ENCODE peak calls at places on chromosomes 3 and 15, in eight cellular contexts. One of them, this sample, is unnamed.

GRCh38 chr3:43766672-43767465 is 76.1 kb downstream of the ABHD5 start:
- DNase-seq in stimulated activated CD4-positive, alpha-beta T cell treated with anti-CD3 and anti-CD28 coated beads, Interleukin-1b, Interleukin-23, amount 100 ng/mL, for 1 hour: no peak
- DNase-seq in GM04504: no peak
- DNase-seq in naive thymus-derived CD8-positive, alpha-beta T cell: no peak
- DNase-seq in nucleus accumbens: no peak
- DNase-seq in HEK293T: no peak
- DNase-seq in CD8-positive, alpha-beta T cell: no peak
- DNase-seq in activated naive CD4-positive, alpha-beta T cell: no peak
- DNase-seq in this sample: no peak

GRCh38 chr3:138253609-138254008 is 66.5 kb downstream of the ARMC8 start:
- DNase-seq in stimulated activated CD4-positive, alpha-beta T cell treated with anti-CD3 and anti-CD28 coated beads, Interleukin-1b, Interleukin-23, amount 100 ng/mL, for 1 hour: no peak
- DNase-seq in GM04504: no peak
- DNase-seq in naive thymus-derived CD8-positive, alpha-beta T cell: no peak
- DNase-seq in nucleus accumbens: no peak
- DNase-seq in HEK293T: no peak
- DNase-seq in CD8-positive, alpha-beta T cell: no peak
- DNase-seq in activated naive CD4-positive, alpha-beta T cell: no peak
- DNase-seq in this sample: no peak

GRCh38 chr3:183699238-183699947 is 1.8 kb downstream of the YEATS2 start:
- DNase-seq in stimulated activated CD4-positive, alpha-beta T cell treated with anti-CD3 and anti-CD28 coated beads, Interleukin-1b, Interleukin-23, amount 100 ng/mL, for 1 hour: no peak
- DNase-seq in GM04504: no peak
- DNase-seq in naive thymus-derived CD8-positive, alpha-beta T cell: no peak
- DNase-seq in nucleus accumbens: no peak
- DNase-seq in HEK293T: no peak
- DNase-seq in CD8-positive, alpha-beta T cell: no peak
- DNase-seq in activated naive CD4-positive, alpha-beta T cell: no peak
- DNase-seq in this sample: no peak

GRCh38 chr3:16834753-16835152 is 50.0 kb upstream of the PLCL2 start:
- DNase-seq in stimulated activated CD4-positive, alpha-beta T cell treated with anti-CD3 and anti-CD28 coated beads, Interleukin-1b, Interleukin-23, amount 100 ng/mL, for 1 hour: no peak
- DNase-seq in GM04504: no peak
- DNase-seq in naive thymus-derived CD8-positive, alpha-beta T cell: no peak
- DNase-seq in nucleus accumbens: no peak
- DNase-seq in HEK293T: no peak
- DNase-seq in CD8-positive, alpha-beta T cell: no peak
- DNase-seq in activated naive CD4-positive, alpha-beta T cell: no peak
- DNase-seq in this sample: no peak

GRCh38 chr3:190941694-190942280 is 79.3 kb upstream of the GMNC start:
- DNase-seq in stimulated activated CD4-positive, alpha-beta T cell treated with anti-CD3 and anti-CD28 coated beads, Interleukin-1b, Interleukin-23, amount 100 ng/mL, for 1 hour: no peak
- DNase-seq in GM04504: no peak
- DNase-seq in naive thymus-derived CD8-positive, alpha-beta T cell: no peak
- DNase-seq in nucleus accumbens: no peak
- DNase-seq in HEK293T: peak
- DNase-seq in CD8-positive, alpha-beta T cell: no peak
- DNase-seq in activated naive CD4-positive, alpha-beta T cell: no peak
- DNase-seq in this sample: no peak

GRCh38 chr15:78574944-78575343 is 9.6 kb downstream of the CHRNA5 start:
- DNase-seq in stimulated activated CD4-positive, alpha-beta T cell treated with anti-CD3 and anti-CD28 coated beads, Interleukin-1b, Interleukin-23, amount 100 ng/mL, for 1 hour: no peak
- DNase-seq in GM04504: no peak
- DNase-seq in naive thymus-derived CD8-positive, alpha-beta T cell: no peak
- DNase-seq in nucleus accumbens: no peak
- DNase-seq in HEK293T: no peak
- DNase-seq in CD8-positive, alpha-beta T cell: no peak
- DNase-seq in activated naive CD4-positive, alpha-beta T cell: no peak
- DNase-seq in this sample: no peak

GRCh38 chr3:42308651-42309050 is 42.7 kb upstream of the CCK start:
- DNase-seq in stimulated activated CD4-positive, alpha-beta T cell treated with anti-CD3 and anti-CD28 coated beads, Interleukin-1b, Interleukin-23, amount 100 ng/mL, for 1 hour: no peak
- DNase-seq in GM04504: no peak
- DNase-seq in naive thymus-derived CD8-positive, alpha-beta T cell: no peak
- DNase-seq in nucleus accumbens: no peak
- DNase-seq in HEK293T: no peak
- DNase-seq in CD8-positive, alpha-beta T cell: no peak
- DNase-seq in activated naive CD4-positive, alpha-beta T cell: no peak
- DNase-seq in this sample: no peak

GRCh38 chr3:146256851-146257486 is 6.1 kb upstream of the PLSCR4 start:
- DNase-seq in stimulated activated CD4-positive, alpha-beta T cell treated with anti-CD3 and anti-CD28 coated beads, Interleukin-1b, Interleukin-23, amount 100 ng/mL, for 1 hour: no peak
- DNase-seq in GM04504: no peak
- DNase-seq in naive thymus-derived CD8-positive, alpha-beta T cell: no peak
- DNase-seq in nucleus accumbens: no peak
- DNase-seq in HEK293T: no peak
- DNase-seq in CD8-positive, alpha-beta T cell: no peak
- DNase-seq in activated naive CD4-positive, alpha-beta T cell: no peak
- DNase-seq in this sample: no peak

GRCh38 chr3:113167929-113168771 is 43.2 kb upstream of the BOC start:
- DNase-seq in stimulated activated CD4-positive, alpha-beta T cell treated with anti-CD3 and anti-CD28 coated beads, Interleukin-1b, Interleukin-23, amount 100 ng/mL, for 1 hour: no peak
- DNase-seq in GM04504: no peak
- DNase-seq in naive thymus-derived CD8-positive, alpha-beta T cell: no peak
- DNase-seq in nucleus accumbens: no peak
- DNase-seq in HEK293T: peak
- DNase-seq in CD8-positive, alpha-beta T cell: no peak
- DNase-seq in activated naive CD4-positive, alpha-beta T cell: no peak
- DNase-seq in this sample: no peak

GRCh38 chr3:194487289-194488006 is 646 bp upstream of the ATP13A3 start:
- DNase-seq in stimulated activated CD4-positive, alpha-beta T cell treated with anti-CD3 and anti-CD28 coated beads, Interleukin-1b, Interleukin-23, amount 100 ng/mL, for 1 hour: no peak
- DNase-seq in GM04504: no peak
- DNase-seq in naive thymus-derived CD8-positive, alpha-beta T cell: peak
- DNase-seq in nucleus accumbens: no peak
- DNase-seq in HEK293T: no peak
- DNase-seq in CD8-positive, alpha-beta T cell: peak
- DNase-seq in activated naive CD4-positive, alpha-beta T cell: no peak
- DNase-seq in this sample: no peak

GRCh38 chr3:119559441-119559963 is at the start of gene CD80:
- DNase-seq in stimulated activated CD4-positive, alpha-beta T cell treated with anti-CD3 and anti-CD28 coated beads, Interleukin-1b, Interleukin-23, amount 100 ng/mL, for 1 hour: peak
- DNase-seq in GM04504: peak
- DNase-seq in naive thymus-derived CD8-positive, alpha-beta T cell: no peak
- DNase-seq in nucleus accumbens: no peak
- DNase-seq in HEK293T: peak
- DNase-seq in CD8-positive, alpha-beta T cell: peak
- DNase-seq in activated naive CD4-positive, alpha-beta T cell: no peak
- DNase-seq in this sample: no peak

GRCh38 chr3:111012388-111013248 is 59.0 kb upstream of the NECTIN3 start:
- DNase-seq in stimulated activated CD4-positive, alpha-beta T cell treated with anti-CD3 and anti-CD28 coated beads, Interleukin-1b, Interleukin-23, amount 100 ng/mL, for 1 hour: no peak
- DNase-seq in GM04504: no peak
- DNase-seq in naive thymus-derived CD8-positive, alpha-beta T cell: no peak
- DNase-seq in nucleus accumbens: peak
- DNase-seq in HEK293T: peak
- DNase-seq in CD8-positive, alpha-beta T cell: no peak
- DNase-seq in activated naive CD4-positive, alpha-beta T cell: no peak
- DNase-seq in this sample: no peak

GRCh38 chr15:73022156-73022555 is 30.1 kb upstream of the NEO1 start:
- DNase-seq in stimulated activated CD4-positive, alpha-beta T cell treated with anti-CD3 and anti-CD28 coated beads, Interleukin-1b, Interleukin-23, amount 100 ng/mL, for 1 hour: no peak
- DNase-seq in GM04504: no peak
- DNase-seq in naive thymus-derived CD8-positive, alpha-beta T cell: no peak
- DNase-seq in nucleus accumbens: no peak
- DNase-seq in HEK293T: no peak
- DNase-seq in CD8-positive, alpha-beta T cell: no peak
- DNase-seq in activated naive CD4-positive, alpha-beta T cell: no peak
- DNase-seq in this sample: no peak

GRCh38 chr15:60009124-60009523 is 5.0 kb downstream of the FOXB1 start:
- DNase-seq in stimulated activated CD4-positive, alpha-beta T cell treated with anti-CD3 and anti-CD28 coated beads, Interleukin-1b, Interleukin-23, amount 100 ng/mL, for 1 hour: no peak
- DNase-seq in GM04504: no peak
- DNase-seq in naive thymus-derived CD8-positive, alpha-beta T cell: no peak
- DNase-seq in nucleus accumbens: no peak
- DNase-seq in HEK293T: no peak
- DNase-seq in CD8-positive, alpha-beta T cell: no peak
- DNase-seq in activated naive CD4-positive, alpha-beta T cell: no peak
- DNase-seq in this sample: no peak

GRCh38 chr15:70974004-70974832 is 81.6 kb downstream of the LRRC49 start:
- DNase-seq in stimulated activated CD4-positive, alpha-beta T cell treated with anti-CD3 and anti-CD28 coated beads, Interleukin-1b, Interleukin-23, amount 100 ng/mL, for 1 hour: no peak
- DNase-seq in GM04504: no peak
- DNase-seq in naive thymus-derived CD8-positive, alpha-beta T cell: no peak
- DNase-seq in nucleus accumbens: no peak
- DNase-seq in HEK293T: peak
- DNase-seq in CD8-positive, alpha-beta T cell: no peak
- DNase-seq in activated naive CD4-positive, alpha-beta T cell: no peak
- DNase-seq in this sample: no peak

GRCh38 chr15:41692049-41692448 is 31.8 kb downstream of the MGA start:
- DNase-seq in stimulated activated CD4-positive, alpha-beta T cell treated with anti-CD3 and anti-CD28 coated beads, Interleukin-1b, Interleukin-23, amount 100 ng/mL, for 1 hour: no peak
- DNase-seq in GM04504: no peak
- DNase-seq in naive thymus-derived CD8-positive, alpha-beta T cell: no peak
- DNase-seq in nucleus accumbens: no peak
- DNase-seq in HEK293T: no peak
- DNase-seq in CD8-positive, alpha-beta T cell: no peak
- DNase-seq in activated naive CD4-positive, alpha-beta T cell: no peak
- DNase-seq in this sample: no peak

GRCh38 chr3:57805674-57806073 is 49.6 kb downstream of the SLMAP start:
- DNase-seq in stimulated activated CD4-positive, alpha-beta T cell treated with anti-CD3 and anti-CD28 coated beads, Interleukin-1b, Interleukin-23, amount 100 ng/mL, for 1 hour: no peak
- DNase-seq in GM04504: peak
- DNase-seq in naive thymus-derived CD8-positive, alpha-beta T cell: no peak
- DNase-seq in nucleus accumbens: no peak
- DNase-seq in HEK293T: no peak
- DNase-seq in CD8-positive, alpha-beta T cell: no peak
- DNase-seq in activated naive CD4-positive, alpha-beta T cell: no peak
- DNase-seq in this sample: no peak

GRCh38 chr3:463793-464192 is 267.2 kb downstream of the CHL1 start:
- DNase-seq in stimulated activated CD4-positive, alpha-beta T cell treated with anti-CD3 and anti-CD28 coated beads, Interleukin-1b, Interleukin-23, amount 100 ng/mL, for 1 hour: no peak
- DNase-seq in GM04504: no peak
- DNase-seq in naive thymus-derived CD8-positive, alpha-beta T cell: no peak
- DNase-seq in nucleus accumbens: no peak
- DNase-seq in HEK293T: no peak
- DNase-seq in CD8-positive, alpha-beta T cell: no peak
- DNase-seq in activated naive CD4-positive, alpha-beta T cell: no peak
- DNase-seq in this sample: no peak

GRCh38 chr3:1723726-1724125 is 374.9 kb upstream of the CNTN4 start:
- DNase-seq in stimulated activated CD4-positive, alpha-beta T cell treated with anti-CD3 and anti-CD28 coated beads, Interleukin-1b, Interleukin-23, amount 100 ng/mL, for 1 hour: no peak
- DNase-seq in GM04504: no peak
- DNase-seq in naive thymus-derived CD8-positive, alpha-beta T cell: no peak
- DNase-seq in nucleus accumbens: no peak
- DNase-seq in HEK293T: no peak
- DNase-seq in CD8-positive, alpha-beta T cell: no peak
- DNase-seq in activated naive CD4-positive, alpha-beta T cell: no peak
- DNase-seq in this sample: no peak

GRCh38 chr15:101277038-101277822 is at the start of gene SELENOS:
- DNase-seq in stimulated activated CD4-positive, alpha-beta T cell treated with anti-CD3 and anti-CD28 coated beads, Interleukin-1b, Interleukin-23, amount 100 ng/mL, for 1 hour: peak
- DNase-seq in GM04504: peak
- DNase-seq in naive thymus-derived CD8-positive, alpha-beta T cell: peak
- DNase-seq in nucleus accumbens: peak
- DNase-seq in HEK293T: peak
- DNase-seq in CD8-positive, alpha-beta T cell: peak
- DNase-seq in activated naive CD4-positive, alpha-beta T cell: peak
- DNase-seq in this sample: peak

GRCh38 chr3:150787741-150788370 is 24.9 kb upstream of the SIAH2 start:
- DNase-seq in stimulated activated CD4-positive, alpha-beta T cell treated with anti-CD3 and anti-CD28 coated beads, Interleukin-1b, Interleukin-23, amount 100 ng/mL, for 1 hour: peak
- DNase-seq in GM04504: peak
- DNase-seq in naive thymus-derived CD8-positive, alpha-beta T cell: peak
- DNase-seq in nucleus accumbens: peak
- DNase-seq in HEK293T: peak
- DNase-seq in CD8-positive, alpha-beta T cell: peak
- DNase-seq in activated naive CD4-positive, alpha-beta T cell: peak
- DNase-seq in this sample: no peak

GRCh38 chr3:120021523-120021922 is 72.7 kb downstream of the GSK3B start:
- DNase-seq in stimulated activated CD4-positive, alpha-beta T cell treated with anti-CD3 and anti-CD28 coated beads, Interleukin-1b, Interleukin-23, amount 100 ng/mL, for 1 hour: no peak
- DNase-seq in GM04504: peak
- DNase-seq in naive thymus-derived CD8-positive, alpha-beta T cell: no peak
- DNase-seq in nucleus accumbens: no peak
- DNase-seq in HEK293T: no peak
- DNase-seq in CD8-positive, alpha-beta T cell: no peak
- DNase-seq in activated naive CD4-positive, alpha-beta T cell: no peak
- DNase-seq in this sample: no peak

GRCh38 chr15:50315814-50316630 is 39.0 kb downstream of the GABPB1 start:
- DNase-seq in stimulated activated CD4-positive, alpha-beta T cell treated with anti-CD3 and anti-CD28 coated beads, Interleukin-1b, Interleukin-23, amount 100 ng/mL, for 1 hour: no peak
- DNase-seq in GM04504: peak
- DNase-seq in naive thymus-derived CD8-positive, alpha-beta T cell: no peak
- DNase-seq in nucleus accumbens: no peak
- DNase-seq in HEK293T: peak
- DNase-seq in CD8-positive, alpha-beta T cell: no peak
- DNase-seq in activated naive CD4-positive, alpha-beta T cell: no peak
- DNase-seq in this sample: no peak

GRCh38 chr15:82066455-82066854 is 20.6 kb upstream of the MEX3B start:
- DNase-seq in stimulated activated CD4-positive, alpha-beta T cell treated with anti-CD3 and anti-CD28 coated beads, Interleukin-1b, Interleukin-23, amount 100 ng/mL, for 1 hour: no peak
- DNase-seq in GM04504: no peak
- DNase-seq in naive thymus-derived CD8-positive, alpha-beta T cell: no peak
- DNase-seq in nucleus accumbens: no peak
- DNase-seq in HEK293T: no peak
- DNase-seq in CD8-positive, alpha-beta T cell: no peak
- DNase-seq in activated naive CD4-positive, alpha-beta T cell: no peak
- DNase-seq in this sample: no peak

GRCh38 chr15:31905054-31905453 is 125.3 kb upstream of the CHRNA7 start:
- DNase-seq in stimulated activated CD4-positive, alpha-beta T cell treated with anti-CD3 and anti-CD28 coated beads, Interleukin-1b, Interleukin-23, amount 100 ng/mL, for 1 hour: no peak
- DNase-seq in GM04504: no peak
- DNase-seq in naive thymus-derived CD8-positive, alpha-beta T cell: no peak
- DNase-seq in nucleus accumbens: no peak
- DNase-seq in HEK293T: no peak
- DNase-seq in CD8-positive, alpha-beta T cell: no peak
- DNase-seq in activated naive CD4-positive, alpha-beta T cell: no peak
- DNase-seq in this sample: no peak

GRCh38 chr15:38688761-38689160 is 124.1 kb upstream of the RASGRP1 start:
- DNase-seq in stimulated activated CD4-positive, alpha-beta T cell treated with anti-CD3 and anti-CD28 coated beads, Interleukin-1b, Interleukin-23, amount 100 ng/mL, for 1 hour: no peak
- DNase-seq in GM04504: no peak
- DNase-seq in naive thymus-derived CD8-positive, alpha-beta T cell: peak
- DNase-seq in nucleus accumbens: no peak
- DNase-seq in HEK293T: no peak
- DNase-seq in CD8-positive, alpha-beta T cell: peak
- DNase-seq in activated naive CD4-positive, alpha-beta T cell: no peak
- DNase-seq in this sample: no peak

GRCh38 chr3:42369832-42370231 is 40.6 kb downstream of the LYZL4 start:
- DNase-seq in stimulated activated CD4-positive, alpha-beta T cell treated with anti-CD3 and anti-CD28 coated beads, Interleukin-1b, Interleukin-23, amount 100 ng/mL, for 1 hour: no peak
- DNase-seq in GM04504: no peak
- DNase-seq in naive thymus-derived CD8-positive, alpha-beta T cell: no peak
- DNase-seq in nucleus accumbens: no peak
- DNase-seq in HEK293T: no peak
- DNase-seq in CD8-positive, alpha-beta T cell: no peak
- DNase-seq in activated naive CD4-positive, alpha-beta T cell: no peak
- DNase-seq in this sample: no peak

GRCh38 chr3:141272906-141273662 is 41.5 kb downstream of the PXYLP1 start:
- DNase-seq in stimulated activated CD4-positive, alpha-beta T cell treated with anti-CD3 and anti-CD28 coated beads, Interleukin-1b, Interleukin-23, amount 100 ng/mL, for 1 hour: no peak
- DNase-seq in GM04504: no peak
- DNase-seq in naive thymus-derived CD8-positive, alpha-beta T cell: no peak
- DNase-seq in nucleus accumbens: no peak
- DNase-seq in HEK293T: no peak
- DNase-seq in CD8-positive, alpha-beta T cell: no peak
- DNase-seq in activated naive CD4-positive, alpha-beta T cell: no peak
- DNase-seq in this sample: no peak

GRCh38 chr15:52706091-52706490 is 26.9 kb upstream of the ATOSA start:
- DNase-seq in stimulated activated CD4-positive, alpha-beta T cell treated with anti-CD3 and anti-CD28 coated beads, Interleukin-1b, Interleukin-23, amount 100 ng/mL, for 1 hour: no peak
- DNase-seq in GM04504: no peak
- DNase-seq in naive thymus-derived CD8-positive, alpha-beta T cell: no peak
- DNase-seq in nucleus accumbens: no peak
- DNase-seq in HEK293T: no peak
- DNase-seq in CD8-positive, alpha-beta T cell: no peak
- DNase-seq in activated naive CD4-positive, alpha-beta T cell: no peak
- DNase-seq in this sample: no peak

GRCh38 chr3:128152419-128153155 is 694 bp upstream of the EEFSEC start:
- DNase-seq in stimulated activated CD4-positive, alpha-beta T cell treated with anti-CD3 and anti-CD28 coated beads, Interleukin-1b, Interleukin-23, amount 100 ng/mL, for 1 hour: no peak
- DNase-seq in GM04504: no peak
- DNase-seq in naive thymus-derived CD8-positive, alpha-beta T cell: no peak
- DNase-seq in nucleus accumbens: no peak
- DNase-seq in HEK293T: no peak
- DNase-seq in CD8-positive, alpha-beta T cell: peak
- DNase-seq in activated naive CD4-positive, alpha-beta T cell: no peak
- DNase-seq in this sample: no peak